ENCODE peak calls at places on chromosome 3, in ten cellular contexts. K, B, S, E, F, Z, V, D, N and M are unnamed samples.

GRCh38 chr3:131560795-131561194 is 58.0 kb upstream of the MRPL3 start:
- DNase-seq in K (no peak), B (no peak), S (no peak), E (no peak), F (no peak), Z (no peak), V (no peak), D (no peak), N (no peak), M (no peak)

GRCh38 chr3:172697558-172697957 is 13.3 kb downstream of the NCEH1 start:
- DNase-seq in K (no peak), B (no peak), S (no peak), E (no peak), F (no peak), Z (no peak), V (no peak), D (no peak), N (no peak), M (no peak)

GRCh38 chr3:168459229-168459784 is 363.6 kb upstream of the GOLIM4 start:
- DNase-seq in K (no peak), B (peak), S (no peak), E (no peak), F (peak), Z (no peak), V (no peak), D (no peak), N (no peak), M (no peak)

GRCh38 chr3:196406806-196407470 is 25.3 kb downstream of the UBXN7 start:
- DNase-seq in K (no peak), B (peak), S (peak), E (no peak), F (peak), Z (no peak), V (no peak), D (peak), N (no peak), M (no peak)

GRCh38 chr3:139327861-139328260 is 16.0 kb upstream of the MRPS22 start:
- DNase-seq in K (no peak), B (no peak), S (no peak), E (no peak), F (no peak), Z (no peak), V (no peak), D (no peak), N (no peak), M (no peak)

GRCh38 chr3:38842266-38842965 is 26.4 kb upstream of the SCN10A start:
- DNase-seq in K (no peak), B (no peak), S (no peak), E (no peak), F (no peak), Z (no peak), V (no peak), D (no peak), N (no peak), M (no peak)

GRCh38 chr3:123318374-123318773 is 116.6 kb downstream of the SEC22A start:
- DNase-seq in K (no peak), B (no peak), S (no peak), E (no peak), F (no peak), Z (no peak), V (no peak), D (no peak), N (no peak), M (no peak)

GRCh38 chr3:4394048-4394447 is 73.0 kb downstream of the SUMF1 start:
- DNase-seq in K (no peak), B (no peak), S (no peak), E (no peak), F (peak), Z (no peak), V (no peak), D (peak), N (peak), M (no peak)

GRCh38 chr3:19881036-19881435 is 53.0 kb downstream of the EFHB start:
- DNase-seq in K (no peak), B (no peak), S (no peak), E (no peak), F (no peak), Z (no peak), V (no peak), D (no peak), N (no peak), M (no peak)

GRCh38 chr3:77871436-77871835 is 831.5 kb downstream of the ROBO2 start:
- DNase-seq in K (no peak), B (no peak), S (no peak), E (no peak), F (no peak), Z (no peak), V (no peak), D (no peak), N (no peak), M (no peak)

GRCh38 chr3:82186017-82186416 is 424.6 kb upstream of the GBE1 start:
- DNase-seq in K (no peak), B (no peak), S (no peak), E (no peak), F (no peak), Z (no peak), V (no peak), D (no peak), N (no peak), M (no peak)